ENCODE peak calls at places on chromosomes 4 and X, in four cellular contexts. One of them, this sample, is unnamed.

GRCh38 chrX:20231598-20231997 is 35.1 kb downstream of the RPS6KA3 start:
- DNase-seq in HCEC 1CT: no peak
- DNase-seq in myocyte: peak
- DNase-seq in stimulated activated CD4-positive, alpha-beta T cell treated with anti-CD3 and anti-CD28 coated beads, Interleukin-1b, Interleukin-23, amount 100 ng/mL, for 24 hours: no peak
- DNase-seq in this sample: no peak

GRCh38 chrX:69546978-69547377 is 42.9 kb downstream of the NALF2 start:
- DNase-seq in HCEC 1CT: no peak
- DNase-seq in myocyte: no peak
- DNase-seq in stimulated activated CD4-positive, alpha-beta T cell treated with anti-CD3 and anti-CD28 coated beads, Interleukin-1b, Interleukin-23, amount 100 ng/mL, for 24 hours: no peak
- DNase-seq in this sample: no peak

GRCh38 chrX:71509289-71509688 is 23.6 kb upstream of the OGT start:
- DNase-seq in HCEC 1CT: no peak
- DNase-seq in myocyte: no peak
- DNase-seq in stimulated activated CD4-positive, alpha-beta T cell treated with anti-CD3 and anti-CD28 coated beads, Interleukin-1b, Interleukin-23, amount 100 ng/mL, for 24 hours: no peak
- DNase-seq in this sample: no peak

GRCh38 chrX:7993873-7994272 is 66.7 kb upstream of the PNPLA4 start:
- DNase-seq in HCEC 1CT: no peak
- DNase-seq in myocyte: no peak
- DNase-seq in stimulated activated CD4-positive, alpha-beta T cell treated with anti-CD3 and anti-CD28 coated beads, Interleukin-1b, Interleukin-23, amount 100 ng/mL, for 24 hours: no peak
- DNase-seq in this sample: no peak

GRCh38 chr4:145815626-145816025 is 123.0 kb downstream of the ZNF827 start:
- DNase-seq in HCEC 1CT: peak
- DNase-seq in myocyte: no peak
- DNase-seq in stimulated activated CD4-positive, alpha-beta T cell treated with anti-CD3 and anti-CD28 coated beads, Interleukin-1b, Interleukin-23, amount 100 ng/mL, for 24 hours: no peak
- DNase-seq in this sample: no peak

GRCh38 chrX:38275615-38276014 is 51.7 kb downstream of the RPGR start:
- DNase-seq in HCEC 1CT: peak
- DNase-seq in myocyte: peak
- DNase-seq in stimulated activated CD4-positive, alpha-beta T cell treated with anti-CD3 and anti-CD28 coated beads, Interleukin-1b, Interleukin-23, amount 100 ng/mL, for 24 hours: no peak
- DNase-seq in this sample: no peak

GRCh38 chrX:4754878-4755604 is 1041.6 kb upstream of the PRKX start:
- DNase-seq in HCEC 1CT: no peak
- DNase-seq in myocyte: no peak
- DNase-seq in stimulated activated CD4-positive, alpha-beta T cell treated with anti-CD3 and anti-CD28 coated beads, Interleukin-1b, Interleukin-23, amount 100 ng/mL, for 24 hours: no peak
- DNase-seq in this sample: no peak

GRCh38 chr4:64682946-64683345 is 273.7 kb upstream of the TECRL start:
- DNase-seq in HCEC 1CT: no peak
- DNase-seq in myocyte: no peak
- DNase-seq in stimulated activated CD4-positive, alpha-beta T cell treated with anti-CD3 and anti-CD28 coated beads, Interleukin-1b, Interleukin-23, amount 100 ng/mL, for 24 hours: no peak
- DNase-seq in this sample: no peak

GRCh38 chr4:150348079-150348478 is 233.9 kb upstream of the MAB21L2 start:
- DNase-seq in HCEC 1CT: peak
- DNase-seq in myocyte: no peak
- DNase-seq in stimulated activated CD4-positive, alpha-beta T cell treated with anti-CD3 and anti-CD28 coated beads, Interleukin-1b, Interleukin-23, amount 100 ng/mL, for 24 hours: no peak
- DNase-seq in this sample: no peak

GRCh38 chrX:10569946-10570345 is 50.4 kb downstream of the MID1 start:
- DNase-seq in HCEC 1CT: no peak
- DNase-seq in myocyte: peak
- DNase-seq in stimulated activated CD4-positive, alpha-beta T cell treated with anti-CD3 and anti-CD28 coated beads, Interleukin-1b, Interleukin-23, amount 100 ng/mL, for 24 hours: no peak
- DNase-seq in this sample: no peak

GRCh38 chr4:41192136-41192535 is 22.2 kb downstream of the APBB2 start:
- DNase-seq in HCEC 1CT: no peak
- DNase-seq in myocyte: no peak
- DNase-seq in stimulated activated CD4-positive, alpha-beta T cell treated with anti-CD3 and anti-CD28 coated beads, Interleukin-1b, Interleukin-23, amount 100 ng/mL, for 24 hours: no peak
- DNase-seq in this sample: no peak

GRCh38 chr4:153248641-153249198 is 44.5 kb downstream of the TRIM2 start:
- DNase-seq in HCEC 1CT: no peak
- DNase-seq in myocyte: no peak
- DNase-seq in stimulated activated CD4-positive, alpha-beta T cell treated with anti-CD3 and anti-CD28 coated beads, Interleukin-1b, Interleukin-23, amount 100 ng/mL, for 24 hours: no peak
- DNase-seq in this sample: no peak

GRCh38 chr4:47469951-47470350 is 6.4 kb upstream of the COMMD8 start:
- DNase-seq in HCEC 1CT: peak
- DNase-seq in myocyte: no peak
- DNase-seq in stimulated activated CD4-positive, alpha-beta T cell treated with anti-CD3 and anti-CD28 coated beads, Interleukin-1b, Interleukin-23, amount 100 ng/mL, for 24 hours: no peak
- DNase-seq in this sample: no peak

GRCh38 chr4:127212701-127213100 is 420.1 kb upstream of the INTU start:
- DNase-seq in HCEC 1CT: no peak
- DNase-seq in myocyte: no peak
- DNase-seq in stimulated activated CD4-positive, alpha-beta T cell treated with anti-CD3 and anti-CD28 coated beads, Interleukin-1b, Interleukin-23, amount 100 ng/mL, for 24 hours: no peak
- DNase-seq in this sample: peak

GRCh38 chrX:83008415-83008814 is 499.7 kb upstream of the POU3F4 start:
- DNase-seq in HCEC 1CT: no peak
- DNase-seq in myocyte: peak
- DNase-seq in stimulated activated CD4-positive, alpha-beta T cell treated with anti-CD3 and anti-CD28 coated beads, Interleukin-1b, Interleukin-23, amount 100 ng/mL, for 24 hours: no peak
- DNase-seq in this sample: no peak

GRCh38 chr4:7365472-7366179 is 69.1 kb downstream of the PSAPL1 start:
- DNase-seq in HCEC 1CT: no peak
- DNase-seq in myocyte: no peak
- DNase-seq in stimulated activated CD4-positive, alpha-beta T cell treated with anti-CD3 and anti-CD28 coated beads, Interleukin-1b, Interleukin-23, amount 100 ng/mL, for 24 hours: no peak
- DNase-seq in this sample: no peak

GRCh38 chr4:75668596-75668995 is 4.6 kb downstream of the G3BP2 start:
- DNase-seq in HCEC 1CT: no peak
- DNase-seq in myocyte: no peak
- DNase-seq in stimulated activated CD4-positive, alpha-beta T cell treated with anti-CD3 and anti-CD28 coated beads, Interleukin-1b, Interleukin-23, amount 100 ng/mL, for 24 hours: no peak
- DNase-seq in this sample: no peak